ENCODE peak calls at places on chromosomes 11 and 22, in four cellular contexts. X is cardiac fibroblast, Z is upper lobe of right lung, J is kidney epithelial cell. I is an unnamed sample.

GRCh38 chr11:85752890-85753581 is 57.9 kb downstream of the SYTL2 start:
- DNase-seq in X (no peak), Z (no peak), J (no peak), I (no peak)

GRCh38 chr11:131391161-131391560 is 20.7 kb downstream of the NTM start:
- DNase-seq in X (no peak), Z (no peak), J (no peak), I (no peak)

GRCh38 chr11:122214567-122214966 is 98.6 kb upstream of the BLID start:
- DNase-seq in X (no peak), Z (no peak), J (no peak), I (no peak)

GRCh38 chr11:111206472-111206871 is 39.1 kb upstream of the POU2AF2 start:
- DNase-seq in X (peak), Z (no peak), J (no peak), I (peak)

GRCh38 chr11:16338397-16338796 is 17.9 kb downstream of the SOX6 start:
- DNase-seq in X (peak), Z (no peak), J (no peak), I (peak)

GRCh38 chr11:8081591-8082021 is 595 bp downstream of the TUB start:
- DNase-seq in X (peak), Z (no peak), J (no peak), I (no peak)

GRCh38 chr11:13140873-13141655 is 131.9 kb downstream of the RASSF10 start:
- DNase-seq in X (peak), Z (no peak), J (peak), I (no peak)

GRCh38 chr11:2799881-2800654 is 85.5 kb downstream of the CDKN1C start:
- DNase-seq in X (peak), Z (peak), J (no peak), I (no peak)

GRCh38 chr11:70568504-70569172 is 170.3 kb downstream of the CTTN start:
- DNase-seq in X (peak), Z (peak), J (no peak), I (no peak)

GRCh38 chr22:43263645-43264514 is 76.9 kb upstream of the TTLL12 start:
- DNase-seq in X (peak), Z (no peak), J (peak), I (peak)

GRCh38 chr22:19691721-19692341 is 22.5 kb upstream of the SEPTIN5 start:
- DNase-seq in X (peak), Z (peak), J (peak), I (peak)

GRCh38 chr22:40193429-40194421 is 16.0 kb downstream of the TNRC6B start:
- DNase-seq in X (peak), Z (no peak), J (no peak), I (no peak)

GRCh38 chr11:95149659-95150294 is 60.1 kb downstream of the ENDOD1 start:
- DNase-seq in X (peak), Z (no peak), J (peak), I (no peak)

GRCh38 chr11:116731097-116731761 is 41.6 kb downstream of the BUD13 start:
- DNase-seq in X (peak), Z (peak), J (no peak), I (no peak)

GRCh38 chr11:116972692-116973091 is 125.5 kb downstream of the SIK3 start:
- DNase-seq in X (no peak), Z (no peak), J (no peak), I (no peak)

GRCh38 chr22:24039046-24039445 is 27.9 kb downstream of the CABIN1 start:
- DNase-seq in X (no peak), Z (no peak), J (no peak), I (no peak)

GRCh38 chr22:24037851-24038765 is 27.0 kb downstream of the CABIN1 start:
- DNase-seq in X (no peak), Z (no peak), J (no peak), I (no peak)

GRCh38 chr22:24043957-24044356 is 32.9 kb downstream of the CABIN1 start:
- DNase-seq in X (no peak), Z (no peak), J (no peak), I (no peak)

GRCh38 chr22:24046024-24046423 is 34.9 kb downstream of the CABIN1 start:
- DNase-seq in X (no peak), Z (no peak), J (no peak), I (no peak)

DNA sequence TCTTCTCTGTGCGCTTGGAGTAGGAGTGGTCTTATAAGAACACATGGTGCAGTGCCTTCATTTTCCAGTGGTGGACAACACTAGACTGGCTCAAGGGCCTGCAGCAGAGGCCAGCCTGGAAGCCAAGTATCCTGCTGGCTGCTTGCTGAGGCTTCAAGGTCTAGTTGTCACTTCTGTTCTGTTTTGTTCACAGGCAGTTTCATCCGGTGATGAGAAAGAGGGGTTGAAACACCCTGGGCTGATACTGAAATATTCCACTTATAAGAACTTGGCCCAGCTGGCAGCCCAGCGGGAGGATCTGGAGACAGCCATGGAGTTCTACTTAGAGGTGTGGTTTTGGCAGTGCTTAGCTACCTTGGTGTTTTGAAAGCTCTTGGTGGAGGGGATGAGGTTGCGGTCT is 29.8 kb downstream of the CABIN1 start:
- DNase-seq in X (no peak), Z (no peak), J (no peak), I (no peak)
- H3K4me3 ChIP-seq in X (no peak), Z (no peak), J (no peak), I (no peak)

GRCh38 chr22:36236338-36237319 is 2.7 kb downstream of the APOL2 start:
- DNase-seq in X (no peak), Z (no peak), J (no peak), I (no peak)
- H3K4me3 ChIP-seq in X (peak), Z (peak), J (no peak), I (no peak)

DNA sequence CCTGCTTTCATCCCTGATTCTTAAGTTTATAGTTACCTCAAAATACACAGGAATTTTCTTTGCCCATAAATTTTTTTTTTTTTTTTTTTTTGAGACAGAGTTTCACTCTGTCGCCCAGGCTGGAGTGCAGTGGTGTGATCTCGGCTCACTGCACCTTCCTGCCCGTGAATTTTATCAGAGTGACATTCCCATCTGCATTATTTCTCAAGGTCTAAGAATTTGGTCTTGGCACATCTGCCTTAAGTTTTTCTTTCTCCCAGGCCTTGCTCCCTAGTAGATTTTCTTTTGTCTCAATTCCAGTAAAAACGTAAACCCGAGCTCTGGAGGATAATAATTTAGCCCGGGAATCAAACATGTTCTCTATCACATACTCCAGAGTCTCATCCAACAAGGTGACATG is 12.3 kb downstream of the TRIM6 start:
- DNase-seq in X (peak), Z (no peak), J (no peak), I (no peak)
- H3K4me3 ChIP-seq in X (no peak), Z (no peak), J (no peak), I (no peak)

GRCh38 chr22:44326549-44326881 is 13.8 kb upstream of the SHISAL1 start:
- DNase-seq in X (no peak), Z (no peak), J (no peak), I (no peak)
- H3K4me3 ChIP-seq in X (peak), Z (peak), J (no peak), I (peak)

GRCh38 chr22:31122196-31122531 is 602 bp upstream of the INPP5J start:
- DNase-seq in X (no peak), Z (no peak), J (no peak), I (no peak)
- H3K4me3 ChIP-seq in X (no peak), Z (no peak), J (no peak), I (no peak)

GRCh38 chr11:120183701-120184141 is 27.1 kb upstream of the OAF start:
- DNase-seq in X (no peak), Z (peak), J (no peak), I (no peak)
- H3K4me3 ChIP-seq in X (no peak), Z (no peak), J (no peak), I (no peak)